ENCODE peak calls at places on chromosomes 16 and 17, in eight cellular contexts. One of them, this sample, is unnamed.

GRCh38 chr17:82750241-82750905 is 1.5 kb upstream of the TBCD start:
- DNase-seq in psoas muscle: peak
- DNase-seq in mammary epithelial cell: no peak
- DNase-seq in BE2C: no peak
- DNase-seq in endothelial cell: no peak
- DNase-seq in cardiac fibroblast: no peak
- DNase-seq in GM23338: peak
- DNase-seq in MM.1S: no peak
- DNase-seq in this sample: no peak

GRCh38 chr16:4249546-4249945 is 7.7 kb upstream of the SRL start:
- DNase-seq in psoas muscle: no peak
- DNase-seq in mammary epithelial cell: no peak
- DNase-seq in BE2C: no peak
- DNase-seq in endothelial cell: no peak
- DNase-seq in cardiac fibroblast: no peak
- DNase-seq in GM23338: no peak
- DNase-seq in MM.1S: no peak
- DNase-seq in this sample: no peak

GRCh38 chr17:48336986-48337385 is 93.0 kb downstream of the SKAP1 start:
- DNase-seq in psoas muscle: no peak
- DNase-seq in mammary epithelial cell: no peak
- DNase-seq in BE2C: no peak
- DNase-seq in endothelial cell: no peak
- DNase-seq in cardiac fibroblast: no peak
- DNase-seq in GM23338: no peak
- DNase-seq in MM.1S: no peak
- DNase-seq in this sample: no peak

GRCh38 chr16:86157616-86158247 is 258.8 kb downstream of the IRF8 start:
- DNase-seq in psoas muscle: no peak
- DNase-seq in mammary epithelial cell: no peak
- DNase-seq in BE2C: no peak
- DNase-seq in endothelial cell: no peak
- DNase-seq in cardiac fibroblast: no peak
- DNase-seq in GM23338: no peak
- DNase-seq in MM.1S: no peak
- DNase-seq in this sample: no peak

GRCh38 chr17:43906951-43907424 is 348 bp downstream of the MPP2 start:
- DNase-seq in psoas muscle: no peak
- DNase-seq in mammary epithelial cell: no peak
- DNase-seq in BE2C: no peak
- DNase-seq in endothelial cell: no peak
- DNase-seq in cardiac fibroblast: no peak
- DNase-seq in GM23338: no peak
- DNase-seq in MM.1S: no peak
- DNase-seq in this sample: no peak

GRCh38 chr16:23317266-23317661 is 15.2 kb downstream of the SCNN1B start:
- DNase-seq in psoas muscle: no peak
- DNase-seq in mammary epithelial cell: no peak
- DNase-seq in BE2C: no peak
- DNase-seq in endothelial cell: no peak
- DNase-seq in cardiac fibroblast: no peak
- DNase-seq in GM23338: no peak
- DNase-seq in MM.1S: no peak
- DNase-seq in this sample: no peak

GRCh38 chr17:58630883-58631522 is 60.8 kb downstream of the TEX14 start:
- DNase-seq in psoas muscle: no peak
- DNase-seq in mammary epithelial cell: peak
- DNase-seq in BE2C: peak
- DNase-seq in endothelial cell: peak
- DNase-seq in cardiac fibroblast: no peak
- DNase-seq in GM23338: peak
- DNase-seq in MM.1S: no peak
- DNase-seq in this sample: no peak

GRCh38 chr17:81365148-81365600 is 30.1 kb upstream of the BAHCC1 start:
- DNase-seq in psoas muscle: peak
- DNase-seq in mammary epithelial cell: peak
- DNase-seq in BE2C: no peak
- DNase-seq in endothelial cell: no peak
- DNase-seq in cardiac fibroblast: peak
- DNase-seq in GM23338: peak
- DNase-seq in MM.1S: no peak
- DNase-seq in this sample: no peak

GRCh38 chr16:46573008-46573833 is 48.0 kb downstream of the SHCBP1 start:
- DNase-seq in psoas muscle: no peak
- DNase-seq in mammary epithelial cell: peak
- DNase-seq in BE2C: no peak
- DNase-seq in endothelial cell: no peak
- DNase-seq in cardiac fibroblast: peak
- DNase-seq in GM23338: no peak
- DNase-seq in MM.1S: no peak
- DNase-seq in this sample: peak

DNA sequence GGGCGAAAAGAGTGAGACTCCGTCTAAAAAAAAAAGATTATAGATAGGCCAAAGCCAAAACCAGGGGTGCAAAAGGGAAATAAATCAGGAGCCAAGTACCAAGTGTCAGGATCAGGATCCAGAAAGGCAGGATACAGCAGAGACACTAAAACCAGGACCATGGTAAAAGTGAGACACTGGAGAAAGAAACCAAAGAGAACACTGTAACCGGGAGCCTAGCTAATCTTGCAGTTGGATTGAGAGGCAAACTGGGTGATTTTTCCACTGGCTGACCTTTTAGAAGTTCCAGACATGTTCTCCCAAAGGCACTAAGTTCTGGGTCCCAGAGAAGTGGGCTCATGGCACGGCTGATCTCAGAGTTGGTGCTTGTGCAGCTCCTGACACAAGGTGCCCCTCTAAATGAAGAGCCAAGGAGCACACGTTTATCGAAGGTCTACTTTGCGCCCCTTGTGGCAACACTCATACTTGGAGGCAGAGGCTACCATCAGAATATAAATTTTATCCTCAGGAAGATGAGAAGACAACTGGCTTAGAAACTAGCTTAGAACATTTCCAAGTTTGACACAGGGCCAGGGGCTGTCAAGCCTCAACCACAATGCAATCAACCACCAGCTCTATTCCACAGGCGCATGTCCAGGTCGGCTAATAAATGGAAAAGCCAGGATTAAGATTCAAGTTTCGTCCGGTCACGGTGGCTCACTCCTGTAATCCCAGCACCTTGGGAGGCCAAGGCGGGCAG is 27.5 kb upstream of the HELZ start:
- DNase-seq in psoas muscle: no peak
- DNase-seq in mammary epithelial cell: no peak
- DNase-seq in BE2C: no peak
- DNase-seq in endothelial cell: peak
- DNase-seq in cardiac fibroblast: no peak
- DNase-seq in GM23338: peak
- DNase-seq in MM.1S: no peak
- DNase-seq in this sample: no peak
- TF ChIP-seq CTCF in psoas muscle: no peak
- TF ChIP-seq CTCF in mammary epithelial cell: peak
- TF ChIP-seq CTCF in BE2C: peak
- TF ChIP-seq CTCF in endothelial cell: peak
- TF ChIP-seq CTCF in cardiac fibroblast: peak
- TF ChIP-seq CTCF in GM23338: peak
- TF ChIP-seq CTCF in MM.1S: no peak
- TF ChIP-seq CTCF in this sample: peak

GRCh38 chr17:14294876-14295275 is 6.0 kb upstream of the HS3ST3B1 start:
- DNase-seq in psoas muscle: no peak
- DNase-seq in mammary epithelial cell: no peak
- DNase-seq in BE2C: no peak
- DNase-seq in endothelial cell: no peak
- DNase-seq in cardiac fibroblast: no peak
- DNase-seq in GM23338: peak
- DNase-seq in MM.1S: no peak
- DNase-seq in this sample: no peak
- TF ChIP-seq CTCF in psoas muscle: no peak
- TF ChIP-seq CTCF in mammary epithelial cell: no peak
- TF ChIP-seq CTCF in BE2C: no peak
- TF ChIP-seq CTCF in endothelial cell: no peak
- TF ChIP-seq CTCF in cardiac fibroblast: no peak
- TF ChIP-seq CTCF in GM23338: peak
- TF ChIP-seq CTCF in MM.1S: no peak
- TF ChIP-seq CTCF in this sample: no peak

GRCh38 chr16:27701381-27701780 is 151.4 kb downstream of the KATNIP start:
- DNase-seq in psoas muscle: no peak
- DNase-seq in mammary epithelial cell: no peak
- DNase-seq in BE2C: no peak
- DNase-seq in endothelial cell: no peak
- DNase-seq in cardiac fibroblast: no peak
- DNase-seq in GM23338: no peak
- DNase-seq in MM.1S: no peak
- DNase-seq in this sample: no peak

GRCh38 chr16:27699540-27699939 is 149.6 kb downstream of the KATNIP start:
- DNase-seq in psoas muscle: no peak
- DNase-seq in mammary epithelial cell: no peak
- DNase-seq in BE2C: no peak
- DNase-seq in endothelial cell: no peak
- DNase-seq in cardiac fibroblast: no peak
- DNase-seq in GM23338: no peak
- DNase-seq in MM.1S: no peak
- DNase-seq in this sample: no peak

GRCh38 chr16:27698746-27699145 is 148.8 kb downstream of the KATNIP start:
- DNase-seq in psoas muscle: no peak
- DNase-seq in mammary epithelial cell: no peak
- DNase-seq in BE2C: no peak
- DNase-seq in endothelial cell: no peak
- DNase-seq in cardiac fibroblast: no peak
- DNase-seq in GM23338: no peak
- DNase-seq in MM.1S: no peak
- DNase-seq in this sample: no peak

GRCh38 chr16:27698266-27698665 is 148.3 kb downstream of the KATNIP start:
- DNase-seq in psoas muscle: no peak
- DNase-seq in mammary epithelial cell: no peak
- DNase-seq in BE2C: peak
- DNase-seq in endothelial cell: peak
- DNase-seq in cardiac fibroblast: no peak
- DNase-seq in GM23338: peak
- DNase-seq in MM.1S: no peak
- DNase-seq in this sample: no peak

GRCh38 chr16:27700596-27700995 is 150.7 kb downstream of the KATNIP start:
- DNase-seq in psoas muscle: no peak
- DNase-seq in mammary epithelial cell: no peak
- DNase-seq in BE2C: no peak
- DNase-seq in endothelial cell: no peak
- DNase-seq in cardiac fibroblast: no peak
- DNase-seq in GM23338: no peak
- DNase-seq in MM.1S: no peak
- DNase-seq in this sample: no peak
- TF ChIP-seq CTCF in psoas muscle: no peak
- TF ChIP-seq CTCF in mammary epithelial cell: no peak
- TF ChIP-seq CTCF in BE2C: no peak
- TF ChIP-seq CTCF in endothelial cell: no peak
- TF ChIP-seq CTCF in cardiac fibroblast: no peak
- TF ChIP-seq CTCF in GM23338: no peak
- TF ChIP-seq CTCF in MM.1S: no peak
- TF ChIP-seq CTCF in this sample: no peak

DNA sequence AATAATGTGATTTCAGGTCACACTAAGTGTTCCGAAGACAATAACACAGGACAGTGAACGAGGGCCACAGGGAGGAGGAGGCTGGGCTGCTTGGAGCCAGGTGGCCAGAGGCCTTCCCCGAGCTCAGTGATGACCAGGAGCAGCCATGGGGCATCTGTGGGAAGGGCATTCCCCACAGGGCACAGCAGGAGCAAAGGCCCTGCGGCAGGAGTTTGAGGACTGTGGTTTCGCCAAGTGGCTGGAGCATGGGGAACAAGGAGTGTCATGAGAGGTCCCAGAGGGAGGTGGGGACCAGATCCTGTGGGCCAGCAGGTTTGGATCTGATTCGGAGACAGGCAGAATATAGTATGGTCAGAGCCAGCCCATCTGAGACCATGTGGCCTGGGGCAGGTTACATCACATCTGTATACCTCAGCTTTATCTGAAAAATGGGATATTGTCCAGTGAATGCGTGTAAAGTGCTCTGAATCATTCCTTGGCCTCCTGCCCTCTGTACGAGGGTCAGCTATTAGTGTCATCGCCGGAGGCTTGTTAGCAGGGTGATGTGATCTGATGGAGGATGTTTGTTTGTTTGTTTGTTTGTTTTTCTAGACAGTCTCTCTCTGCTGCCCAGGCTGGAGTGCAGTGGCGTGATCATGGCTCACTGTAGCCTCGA is 176.8 kb downstream of the KATNIP start:
- DNase-seq in psoas muscle: peak
- DNase-seq in mammary epithelial cell: no peak
- DNase-seq in BE2C: no peak
- DNase-seq in endothelial cell: no peak
- DNase-seq in cardiac fibroblast: peak
- DNase-seq in GM23338: no peak
- DNase-seq in MM.1S: no peak
- DNase-seq in this sample: no peak
- TF ChIP-seq CTCF in psoas muscle: no peak
- TF ChIP-seq CTCF in mammary epithelial cell: no peak
- TF ChIP-seq CTCF in BE2C: no peak
- TF ChIP-seq CTCF in endothelial cell: no peak
- TF ChIP-seq CTCF in cardiac fibroblast: no peak
- TF ChIP-seq CTCF in GM23338: no peak
- TF ChIP-seq CTCF in MM.1S: no peak
- TF ChIP-seq CTCF in this sample: no peak

DNA sequence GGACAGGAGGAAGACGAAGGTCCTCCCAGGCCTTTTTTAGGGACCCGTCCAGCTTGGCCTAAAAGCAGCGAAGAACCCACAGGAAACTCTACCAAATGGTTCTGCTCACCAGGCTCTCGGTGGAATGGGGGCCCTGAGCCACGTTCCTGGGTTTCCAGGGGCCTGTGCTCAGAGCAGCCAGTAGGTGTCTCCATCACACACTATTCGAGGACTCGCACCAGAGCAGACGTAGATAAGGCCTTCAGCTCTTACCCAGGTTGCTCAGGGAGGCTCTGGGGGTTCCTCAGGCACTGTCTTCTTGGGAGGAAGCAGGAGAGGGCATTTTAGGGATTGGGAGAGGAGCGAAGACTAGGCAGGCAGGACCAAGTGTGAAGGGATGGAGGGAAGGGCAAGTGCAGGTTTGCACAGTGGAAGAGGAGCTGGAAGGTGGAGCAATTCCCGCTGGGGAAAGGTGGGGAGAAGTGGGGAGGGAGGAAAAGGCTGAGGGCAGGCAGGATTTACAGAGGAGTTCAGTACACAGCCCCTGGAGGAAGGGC is 157.1 kb downstream of the RGS9 start:
- DNase-seq in psoas muscle: peak
- DNase-seq in mammary epithelial cell: peak
- DNase-seq in BE2C: peak
- DNase-seq in endothelial cell: peak
- DNase-seq in cardiac fibroblast: peak
- DNase-seq in GM23338: peak
- DNase-seq in MM.1S: peak
- DNase-seq in this sample: peak
- TF ChIP-seq CTCF in psoas muscle: peak
- TF ChIP-seq CTCF in mammary epithelial cell: peak
- TF ChIP-seq CTCF in BE2C: peak
- TF ChIP-seq CTCF in endothelial cell: no peak
- TF ChIP-seq CTCF in cardiac fibroblast: peak
- TF ChIP-seq CTCF in GM23338: peak
- TF ChIP-seq CTCF in MM.1S: peak
- TF ChIP-seq CTCF in this sample: peak

GRCh38 chr17:32446949-32447348 is 2.6 kb downstream of the PSMD11 start:
- DNase-seq in psoas muscle: no peak
- DNase-seq in mammary epithelial cell: no peak
- DNase-seq in BE2C: no peak
- DNase-seq in endothelial cell: no peak
- DNase-seq in cardiac fibroblast: no peak
- DNase-seq in GM23338: no peak
- DNase-seq in MM.1S: no peak
- DNase-seq in this sample: no peak
- TF ChIP-seq CTCF in psoas muscle: no peak
- TF ChIP-seq CTCF in mammary epithelial cell: no peak
- TF ChIP-seq CTCF in BE2C: no peak
- TF ChIP-seq CTCF in endothelial cell: no peak
- TF ChIP-seq CTCF in cardiac fibroblast: no peak
- TF ChIP-seq CTCF in GM23338: no peak
- TF ChIP-seq CTCF in MM.1S: no peak
- TF ChIP-seq CTCF in this sample: no peak

GRCh38 chr17:19410875-19411291 is at the start of gene RNF112:
- DNase-seq in psoas muscle: no peak
- DNase-seq in mammary epithelial cell: no peak
- DNase-seq in BE2C: peak
- DNase-seq in endothelial cell: no peak
- DNase-seq in cardiac fibroblast: peak
- DNase-seq in GM23338: peak
- DNase-seq in MM.1S: no peak
- DNase-seq in this sample: no peak
- TF ChIP-seq CTCF in psoas muscle: no peak
- TF ChIP-seq CTCF in mammary epithelial cell: no peak
- TF ChIP-seq CTCF in BE2C: no peak
- TF ChIP-seq CTCF in endothelial cell: no peak
- TF ChIP-seq CTCF in cardiac fibroblast: no peak
- TF ChIP-seq CTCF in GM23338: peak
- TF ChIP-seq CTCF in MM.1S: no peak
- TF ChIP-seq CTCF in this sample: no peak

This sample was measured in GM10248.